ENCODE peak calls at places on chromosomes 3 and 15, in four cellular contexts. One of them, this sample, is unnamed.

GRCh38 chr3:99648496-99648895 is 10.1 kb downstream of the COL8A1 start:
- DNase-seq in OCI-LY7: no peak
- DNase-seq in PC-9: no peak
- DNase-seq in PC-3: peak; percentile 68
- DNase-seq in this sample: no peak

GRCh38 chr3:9903904-9904303 is 1.3 kb downstream of the IL17RE start:
- DNase-seq in OCI-LY7: no peak
- DNase-seq in PC-9: no peak
- DNase-seq in PC-3: no peak
- DNase-seq in this sample: no peak

GRCh38 chr15:40063563-40064011 is 24.6 kb upstream of the SRP14 start:
- DNase-seq in OCI-LY7: no peak
- DNase-seq in PC-9: peak; percentile 51
- DNase-seq in PC-3: peak; percentile 95
- DNase-seq in this sample: no peak

GRCh38 chr3:52436500-52437106 is 8.3 kb downstream of the SEMA3G start:
- DNase-seq in OCI-LY7: no peak
- DNase-seq in PC-9: no peak
- DNase-seq in PC-3: no peak
- DNase-seq in this sample: no peak

GRCh38 chr3:184914628-184915027 is 102.7 kb downstream of the VPS8 start:
- DNase-seq in OCI-LY7: no peak
- DNase-seq in PC-9: no peak
- DNase-seq in PC-3: no peak
- DNase-seq in this sample: no peak

GRCh38 chr15:69531302-69532027 is 78.8 kb downstream of the RPLP1 start:
- DNase-seq in OCI-LY7: no peak
- DNase-seq in PC-9: no peak
- DNase-seq in PC-3: no peak
- DNase-seq in this sample: no peak

GRCh38 chr3:72601049-72601448 is 247.2 kb downstream of the SHQ1 start:
- DNase-seq in OCI-LY7: no peak
- DNase-seq in PC-9: no peak
- DNase-seq in PC-3: no peak
- DNase-seq in this sample: no peak

GRCh38 chr3:184773341-184774186 is 38.4 kb upstream of the VPS8 start:
- DNase-seq in OCI-LY7: no peak
- DNase-seq in PC-9: no peak
- DNase-seq in PC-3: no peak
- DNase-seq in this sample: no peak

GRCh38 chr15:96416934-96417759 is 86.6 kb downstream of the NR2F2 start:
- DNase-seq in OCI-LY7: no peak
- DNase-seq in PC-9: no peak
- DNase-seq in PC-3: no peak
- DNase-seq in this sample: no peak

GRCh38 chr3:107416886-107417285 is 39.6 kb downstream of the CCDC54 start:
- DNase-seq in OCI-LY7: no peak
- DNase-seq in PC-9: no peak
- DNase-seq in PC-3: no peak
- DNase-seq in this sample: no peak

GRCh38 chr3:97884724-97885123 is 62.9 kb downstream of the CRYBG3 start:
- DNase-seq in OCI-LY7: no peak
- DNase-seq in PC-9: no peak
- DNase-seq in PC-3: no peak
- DNase-seq in this sample: no peak

GRCh38 chr3:111989061-111989678 is 9.6 kb upstream of the TAGLN3 start:
- DNase-seq in OCI-LY7: peak; percentile 68
- DNase-seq in PC-9: no peak
- DNase-seq in PC-3: peak; percentile 82
- DNase-seq in this sample: peak; percentile 77

GRCh38 chr3:136893848-136894443 is 31.9 kb downstream of the NCK1 start:
- DNase-seq in OCI-LY7: no peak
- DNase-seq in PC-9: no peak
- DNase-seq in PC-3: peak; percentile 75
- DNase-seq in this sample: no peak

GRCh38 chr3:52574056-52574965 is 37.9 kb downstream of the UQCC5 start:
- DNase-seq in OCI-LY7: no peak
- DNase-seq in PC-9: no peak
- DNase-seq in PC-3: no peak
- DNase-seq in this sample: no peak

GRCh38 chr3:103085465-103085864 is 650.6 kb downstream of the ZPLD1 start:
- DNase-seq in OCI-LY7: no peak
- DNase-seq in PC-9: no peak
- DNase-seq in PC-3: no peak
- DNase-seq in this sample: peak; percentile 30

GRCh38 chr15:44711089-44711355 is at the start of gene PATL2:
- DNase-seq in OCI-LY7: no peak
- DNase-seq in PC-9: no peak
- DNase-seq in PC-3: no peak
- DNase-seq in this sample: no peak

GRCh38 chr3:105997800-105998526 is 129.2 kb upstream of the CBLB start:
- DNase-seq in OCI-LY7: no peak
- DNase-seq in PC-9: peak; percentile 61
- DNase-seq in PC-3: peak; percentile 95
- DNase-seq in this sample: no peak

GRCh38 chr3:60282840-60283239 is 968.4 kb downstream of the FHIT start:
- DNase-seq in OCI-LY7: no peak
- DNase-seq in PC-9: no peak
- DNase-seq in PC-3: no peak
- DNase-seq in this sample: no peak

DNA sequence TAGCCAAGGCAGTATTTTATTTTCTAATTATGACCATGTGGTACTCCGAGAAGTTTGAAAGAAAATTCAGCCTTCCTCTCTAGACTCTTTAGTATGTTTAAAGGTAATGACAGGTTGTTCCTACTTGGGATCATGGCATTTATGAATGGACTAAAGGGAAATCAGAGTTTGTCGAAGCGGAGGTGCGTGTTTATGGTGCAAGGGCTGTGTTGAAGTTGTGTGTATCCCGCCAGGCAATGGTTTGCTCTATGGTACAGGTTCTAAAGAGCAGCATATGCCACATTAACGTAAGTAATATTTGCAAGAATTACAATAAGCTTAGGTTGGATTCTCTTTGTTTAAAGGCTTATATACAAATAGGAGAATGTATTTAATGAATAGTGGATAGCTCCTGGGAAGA is 733 bp downstream of the EPHA3 start:
- DNase-seq in OCI-LY7: no peak
- DNase-seq in PC-9: no peak
- DNase-seq in PC-3: no peak
- DNase-seq in this sample: no peak
- H3K4me1 ChIP-seq in OCI-LY7: no peaks in the 10 kb centered on the region
- H3K4me1 ChIP-seq in PC-9: no peaks in the 10 kb centered on the region
- H3K4me1 ChIP-seq in PC-3: no peaks in the 10 kb centered on the region
- H3K4me1 ChIP-seq in this sample: peaks cover 13% of the 10 kb centered on the region

GRCh38 chr3:41162981-41163380 is 36.3 kb upstream of the CTNNB1 start:
- DNase-seq in OCI-LY7: no peak
- DNase-seq in PC-9: no peak
- DNase-seq in PC-3: no peak
- DNase-seq in this sample: no peak

GRCh38 chr3:41158947-41159346 is 40.4 kb upstream of the CTNNB1 start:
- DNase-seq in OCI-LY7: no peak
- DNase-seq in PC-9: peak; percentile 21
- DNase-seq in PC-3: peak; percentile 94
- DNase-seq in this sample: no peak

GRCh38 chr3:41162541-41162940 is 36.8 kb upstream of the CTNNB1 start:
- DNase-seq in OCI-LY7: no peak
- DNase-seq in PC-9: no peak
- DNase-seq in PC-3: no peak
- DNase-seq in this sample: no peak

GRCh38 chr3:41159581-41160189 is 39.6 kb upstream of the CTNNB1 start:
- DNase-seq in OCI-LY7: no peak
- DNase-seq in PC-9: no peak
- DNase-seq in PC-3: peak; percentile 91
- DNase-seq in this sample: no peak

GRCh38 chr3:41163399-41163798 is 35.9 kb upstream of the CTNNB1 start:
- DNase-seq in OCI-LY7: no peak
- DNase-seq in PC-9: no peak
- DNase-seq in PC-3: no peak
- DNase-seq in this sample: no peak
- H3K9me2 ChIP-seq in OCI-LY7: no peaks in the 10 kb centered on the region
- H3K9me2 ChIP-seq in PC-9: no peaks in the 10 kb centered on the region
- H3K9me2 ChIP-seq in PC-3: no peaks in the 10 kb centered on the region
- H3K9me2 ChIP-seq in this sample: no peaks in the 10 kb centered on the region

GRCh38 chr3:131848111-131848510 is 186.7 kb downstream of the CPNE4 start:
- DNase-seq in OCI-LY7: no peak
- DNase-seq in PC-9: no peak
- DNase-seq in PC-3: no peak
- DNase-seq in this sample: no peak

GRCh38 chr3:131856171-131856570 is 178.6 kb downstream of the CPNE4 start:
- DNase-seq in OCI-LY7: no peak
- DNase-seq in PC-9: no peak
- DNase-seq in PC-3: peak; percentile 59
- DNase-seq in this sample: no peak

GRCh38 chr3:131846296-131846924 is 188.4 kb downstream of the CPNE4 start:
- DNase-seq in OCI-LY7: no peak
- DNase-seq in PC-9: no peak
- DNase-seq in PC-3: peak; percentile 10
- DNase-seq in this sample: no peak

GRCh38 chr3:131849640-131850039 is 185.2 kb downstream of the CPNE4 start:
- DNase-seq in OCI-LY7: no peak
- DNase-seq in PC-9: no peak
- DNase-seq in PC-3: no peak
- DNase-seq in this sample: no peak

GRCh38 chr3:131850223-131850622 is 184.6 kb downstream of the CPNE4 start:
- DNase-seq in OCI-LY7: no peak
- DNase-seq in PC-9: no peak
- DNase-seq in PC-3: no peak
- DNase-seq in this sample: no peak
- H3K4me1 ChIP-seq in OCI-LY7: no peaks in the 10 kb centered on the region
- H3K4me1 ChIP-seq in PC-9: peaks cover 12% of the 10 kb centered on the region
- H3K4me1 ChIP-seq in PC-3: peaks cover 3% of the 10 kb centered on the region
- H3K4me1 ChIP-seq in this sample: no peaks in the 10 kb centered on the region

GRCh38 chr3:41167722-41168497 is 31.4 kb upstream of the CTNNB1 start:
- DNase-seq in OCI-LY7: no peak
- DNase-seq in PC-9: no peak
- DNase-seq in PC-3: no peak
- DNase-seq in this sample: no peak

GRCh38 chr3:41169038-41169437 is 30.3 kb upstream of the CTNNB1 start:
- DNase-seq in OCI-LY7: no peak
- DNase-seq in PC-9: no peak
- DNase-seq in PC-3: no peak
- DNase-seq in this sample: no peak

DNA sequence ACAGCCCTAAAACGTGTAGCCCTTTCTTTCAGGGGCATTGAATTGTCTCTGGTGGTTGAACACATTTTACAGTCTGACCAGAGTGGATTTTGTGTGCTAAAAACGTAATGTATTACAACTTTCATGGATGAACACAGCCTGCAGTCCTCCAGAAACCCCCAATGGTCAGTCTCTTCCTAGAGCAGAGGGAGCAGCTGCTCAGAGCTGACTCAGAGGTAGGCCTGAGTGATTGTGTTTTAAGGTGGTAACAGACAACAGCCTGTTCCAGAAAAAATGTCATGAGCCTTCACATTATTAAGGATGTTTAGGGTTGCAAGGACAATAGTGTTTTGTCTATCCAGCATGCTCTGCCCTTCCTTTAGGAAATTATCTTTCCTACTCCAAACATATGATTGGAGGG is 34.5 kb upstream of the CTNNB1 start:
- DNase-seq in OCI-LY7: no peak
- DNase-seq in PC-9: no peak
- DNase-seq in PC-3: no peak
- DNase-seq in this sample: no peak
- H3K9me2 ChIP-seq in OCI-LY7: no peaks in the 10 kb centered on the region
- H3K9me2 ChIP-seq in PC-9: no peaks in the 10 kb centered on the region
- H3K9me2 ChIP-seq in PC-3: no peaks in the 10 kb centered on the region
- H3K9me2 ChIP-seq in this sample: no peaks in the 10 kb centered on the region

GRCh38 chr3:124765197-124765596 is 34.9 kb downstream of the UMPS start:
- DNase-seq in OCI-LY7: no peak
- DNase-seq in PC-9: no peak
- DNase-seq in PC-3: no peak
- DNase-seq in this sample: no peak

GRCh38 chr3:124762612-124763011 is 32.4 kb downstream of the UMPS start:
- DNase-seq in OCI-LY7: no peak
- DNase-seq in PC-9: no peak
- DNase-seq in PC-3: no peak
- DNase-seq in this sample: no peak

GRCh38 chr3:124764746-124765145 is 34.5 kb downstream of the UMPS start:
- DNase-seq in OCI-LY7: no peak
- DNase-seq in PC-9: no peak
- DNase-seq in PC-3: no peak
- DNase-seq in this sample: no peak

GRCh38 chr3:124763206-124763605 is 33.0 kb downstream of the UMPS start:
- DNase-seq in OCI-LY7: no peak
- DNase-seq in PC-9: no peak
- DNase-seq in PC-3: no peak
- DNase-seq in this sample: no peak

DNA sequence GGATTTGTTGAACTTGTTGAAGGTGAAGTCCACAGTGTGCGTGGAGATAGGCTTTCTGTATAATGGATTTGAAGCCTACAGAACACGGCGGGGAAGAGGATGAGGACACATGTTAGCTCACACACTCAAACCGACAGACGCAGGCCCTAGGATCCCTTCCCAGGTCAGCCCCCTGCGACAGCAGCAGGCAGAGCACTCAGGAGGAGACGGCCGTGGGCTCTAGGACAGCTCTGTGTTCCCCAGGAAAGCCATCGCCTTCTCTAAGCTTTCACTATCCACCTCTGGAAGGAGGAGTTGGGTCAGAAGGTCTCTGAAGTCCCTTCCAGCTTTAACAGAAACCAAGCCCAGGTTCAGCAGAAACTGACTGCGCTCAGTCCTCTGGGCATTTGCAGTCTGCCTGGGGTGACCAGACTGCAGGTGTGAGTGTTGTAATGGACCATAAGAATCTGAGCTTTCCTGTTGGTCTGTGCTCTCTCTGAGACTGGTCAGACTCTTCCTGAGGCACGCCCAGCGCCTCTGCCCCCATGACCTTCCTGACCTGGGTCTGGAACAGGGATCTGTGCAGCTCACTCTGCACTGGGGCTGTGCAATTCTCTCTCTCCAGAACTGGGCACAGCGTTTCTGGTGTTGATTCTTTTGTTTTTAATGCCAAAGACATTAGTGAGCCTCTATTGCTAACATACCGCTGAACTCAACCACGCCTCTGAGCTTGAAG is 33.5 kb downstream of the UMPS start:
- DNase-seq in OCI-LY7: no peak
- DNase-seq in PC-9: no peak
- DNase-seq in PC-3: no peak
- DNase-seq in this sample: no peak
- H3K4me1 ChIP-seq in OCI-LY7: no peaks in the 10 kb centered on the region
- H3K4me1 ChIP-seq in PC-9: peaks cover 13% of the 10 kb centered on the region
- H3K4me1 ChIP-seq in PC-3: no peaks in the 10 kb centered on the region
- H3K4me1 ChIP-seq in this sample: peaks cover 6% of the 10 kb centered on the region